ENCODE peak calls at places on chromosome 4, in ten cellular contexts. V is CD4-positive, alpha-beta memory T cell; D is OCI-LY7; U is endothelial cell of umbilical vein; T is IMR-90; Y is naive thymus-derived CD4-positive, alpha-beta T cell; B is lower lobe of right lung; C is psoas muscle; Z is mesendoderm; F is neuronal stem cell. P is an unnamed sample. For H3K36me3, the result is how much of the 10 kb centered on the place peaks cover.

GRCh38 chr4:5717449-5718158 is 6.6 kb downstream of the EVC start:
- DNase-seq in V (no peak), D (no peak), U (no peak), T (no peak), Y (no peak), B (no peak), C (no peak), Z (no peak), F (no peak), P (no peak)

GRCh38 chr4:128954941-128955340 is 138.4 kb downstream of the SCLT1 start:
- DNase-seq in V (no peak), D (no peak), U (no peak), T (no peak), Y (no peak), B (no peak), C (no peak), Z (no peak), F (no peak), P (no peak)

GRCh38 chr4:78774395-78774794 is 1.8 kb upstream of the BMP2K start:
- DNase-seq in V (no peak), D (peak), U (no peak), T (peak), Y (no peak), B (no peak), C (no peak), Z (no peak), F (no peak), P (no peak)

GRCh38 chr4:83582289-83582756 is 46.4 kb downstream of the GPAT3 start:
- DNase-seq in V (no peak), D (peak), U (peak), T (no peak), Y (no peak), B (no peak), C (no peak), Z (peak), F (no peak), P (no peak)

GRCh38 chr4:149145803-149146202 is 669.8 kb downstream of the IQCM start:
- DNase-seq in V (no peak), D (no peak), U (no peak), T (peak), Y (no peak), B (no peak), C (no peak), Z (no peak), F (no peak), P (no peak)

GRCh38 chr4:83486457-83487129 is 1.7 kb upstream of the ABRAXAS1 start:
- DNase-seq in V (no peak), D (no peak), U (no peak), T (no peak), Y (no peak), B (no peak), C (no peak), Z (peak), F (no peak), P (no peak)

GRCh38 chr4:80266902-80267380 is 477 bp downstream of the FGF5 start:
- DNase-seq in V (no peak), D (no peak), U (peak), T (peak), Y (no peak), B (no peak), C (no peak), Z (peak), F (no peak), P (peak)

GRCh38 chr4:14218641-14219040 is 591.1 kb upstream of the BOD1L1 start:
- DNase-seq in V (no peak), D (no peak), U (no peak), T (no peak), Y (no peak), B (no peak), C (no peak), Z (no peak), F (no peak), P (no peak)

GRCh38 chr4:88949605-88950004 is 107.4 kb downstream of the FAM13A start:
- DNase-seq in V (no peak), D (no peak), U (no peak), T (no peak), Y (no peak), B (no peak), C (no peak), Z (no peak), F (no peak), P (no peak)

GRCh38 chr4:99201687-99202086 is 17.4 kb downstream of the ADH6 start:
- DNase-seq in V (no peak), D (no peak), U (no peak), T (peak), Y (no peak), B (no peak), C (no peak), Z (no peak), F (no peak), P (no peak)

GRCh38 chr4:81445196-81445595 is 26.5 kb downstream of the RASGEF1B start:
- DNase-seq in V (no peak), D (no peak), U (no peak), T (peak), Y (no peak), B (no peak), C (no peak), Z (no peak), F (no peak), P (no peak)

GRCh38 chr4:81446634-81447033 is 25.1 kb downstream of the RASGEF1B start:
- DNase-seq in V (no peak), D (peak), U (no peak), T (no peak), Y (no peak), B (no peak), C (no peak), Z (no peak), F (no peak), P (no peak)

GRCh38 chr4:81452452-81453011 is 19.2 kb downstream of the RASGEF1B start:
- DNase-seq in V (no peak), D (no peak), U (no peak), T (peak), Y (no peak), B (no peak), C (no peak), Z (no peak), F (no peak), P (no peak)

GRCh38 chr4:81449018-81449417 is 22.7 kb downstream of the RASGEF1B start:
- DNase-seq in V (no peak), D (no peak), U (no peak), T (peak), Y (no peak), B (no peak), C (no peak), Z (no peak), F (no peak), P (no peak)

DNA sequence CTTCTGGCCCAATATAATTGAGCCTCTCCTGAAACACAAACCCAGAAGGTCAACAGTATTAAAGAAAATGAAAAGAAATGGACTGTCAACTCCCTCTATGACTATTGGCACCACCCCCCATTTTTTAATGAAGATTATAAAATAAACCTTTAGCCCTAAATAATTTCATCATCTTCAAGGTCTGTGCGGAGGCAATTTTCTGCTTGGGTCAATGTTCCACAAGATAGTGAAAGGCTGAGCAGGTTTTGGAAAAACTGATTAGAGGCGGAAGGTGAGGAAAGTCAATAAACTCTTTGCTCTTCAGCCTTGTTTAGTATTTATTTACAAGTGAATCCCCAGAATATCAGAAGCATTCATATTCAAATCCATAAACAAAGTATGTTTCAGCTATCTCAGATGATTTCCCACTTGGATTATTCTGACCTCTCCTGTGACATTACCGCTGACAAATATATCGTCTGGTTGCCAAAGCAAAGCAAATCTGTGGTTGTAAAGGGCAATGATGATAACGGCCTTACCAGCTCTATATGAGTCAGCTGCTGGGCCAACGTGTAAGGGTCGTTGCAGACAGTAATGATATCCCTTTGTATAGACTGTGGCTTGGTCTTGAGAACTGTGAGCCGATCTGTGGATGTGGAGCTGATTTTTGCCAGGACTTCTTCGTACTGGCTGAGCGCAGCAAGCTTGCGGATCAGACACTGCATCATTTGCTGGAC is 24.0 kb downstream of the RASGEF1B start:
- DNase-seq in V (no peak), D (no peak), U (no peak), T (peak), Y (no peak), B (no peak), C (no peak), Z (no peak), F (no peak), P (no peak)
- H3K36me3 ChIP-seq in V (under half), D (half or more), U (under half), T (under half), Y (under half), B (half or more), C (under half), Z (under half), F (under half), P (under half)

GRCh38 chr4:121822047-121822446 is 1.6 kb downstream of the CCNA2 start:
- DNase-seq in V (no peak), D (no peak), U (no peak), T (no peak), Y (no peak), B (no peak), C (no peak), Z (no peak), F (no peak), P (no peak)
- H3K36me3 ChIP-seq in V (under half), D (half or more), U (under half), T (under half), Y (under half), B (under half), C (under half), Z (under half), F (under half), P (under half)

GRCh38 chr4:3520796-3521600 is 11.2 kb downstream of the LRPAP1 start:
- DNase-seq in V (no peak), D (no peak), U (no peak), T (no peak), Y (no peak), B (peak), C (peak), Z (no peak), F (no peak), P (no peak)
- H3K36me3 ChIP-seq in V (half or more), D (half or more), U (half or more), T (half or more), Y (under half), B (half or more), C (under half), Z (under half), F (half or more), P (under half)

GRCh38 chr4:38105475-38105874 is 145.3 kb downstream of the PTTG2 start:
- DNase-seq in V (no peak), D (no peak), U (no peak), T (no peak), Y (no peak), B (no peak), C (no peak), Z (no peak), F (no peak), P (no peak)

GRCh38 chr4:38106301-38106700 is 146.1 kb downstream of the PTTG2 start:
- DNase-seq in V (no peak), D (no peak), U (peak), T (peak), Y (no peak), B (no peak), C (no peak), Z (peak), F (no peak), P (no peak)

GRCh38 chr4:38109370-38109769 is 149.2 kb downstream of the PTTG2 start:
- DNase-seq in V (no peak), D (no peak), U (no peak), T (no peak), Y (no peak), B (no peak), C (no peak), Z (no peak), F (no peak), P (no peak)

GRCh38 chr4:38109896-38110295 is 149.7 kb downstream of the PTTG2 start:
- DNase-seq in V (no peak), D (no peak), U (no peak), T (no peak), Y (no peak), B (no peak), C (no peak), Z (no peak), F (peak), P (no peak)

GRCh38 chr4:38106886-38107514 is 146.8 kb downstream of the PTTG2 start:
- DNase-seq in V (no peak), D (no peak), U (no peak), T (no peak), Y (no peak), B (no peak), C (no peak), Z (no peak), F (no peak), P (no peak)
- H3K36me3 ChIP-seq in V (under half), D (half or more), U (under half), T (under half), Y (under half), B (under half), C (under half), Z (under half), F (under half), P (under half)